ENCODE peak calls at places on chromosome 11, in four cellular contexts. E is right atrium auricular region, Q is heart right ventricle, V is BE2C. J is an unnamed sample.

GRCh38 chr11:77411238-77411637 is 62.7 kb downstream of the PAK1 start:
- DNase-seq in Q (peak; percentile 6), E (no peak), V (no peak), J (no peak)

GRCh38 chr11:12410006-12410728 is 32.8 kb downstream of the PARVA start:
- DNase-seq in E (no peak), Q (no peak), V (peak; percentile 49), J (no peak)

GRCh38 chr11:83910135-83910534 is 624.0 kb upstream of the CCDC90B start:
- DNase-seq in Q (no peak), E (no peak), V (no peak), J (no peak)

GRCh38 chr11:111846640-111847039 is 24.7 kb downstream of the ALG9 start:
- DNase-seq in V (no peak), E (no peak), Q (no peak), J (no peak)

GRCh38 chr11:102924851-102925380 is 30.6 kb downstream of the MMP13 start:
- DNase-seq in E (no peak), Q (no peak), V (no peak), J (peak; percentile 15)

GRCh38 chr11:16001899-16002426 is 354.4 kb downstream of the SOX6 start:
- DNase-seq in E (no peak), Q (no peak), V (no peak), J (peak; percentile 98)

GRCh38 chr11:12831471-12832202 is 157.4 kb downstream of the TEAD1 start:
- DNase-seq in V (no peak), E (no peak), Q (no peak), J (no peak)

GRCh38 chr11:65498042-65498726 is 661 bp upstream of the MALAT1 start:
- DNase-seq in E (peak; percentile 68), Q (peak; percentile 66), V (no peak), J (peak; percentile 27)

GRCh38 chr11:120064341-120064740 is 73.6 kb downstream of the TRIM29 start:
- DNase-seq in V (no peak), E (peak; percentile 30), Q (no peak), J (no peak)

GRCh38 chr11:74282421-74282820 is 29.0 kb downstream of the P4HA3 start:
- DNase-seq in Q (no peak), V (no peak), E (no peak), J (no peak)

GRCh38 chr11:110331626-110332025 is 35.2 kb upstream of the RDX start:
- DNase-seq in E (no peak), V (no peak), Q (no peak), J (no peak)

GRCh38 chr11:94974178-94974577 is 669 bp downstream of the KDM4D start:
- DNase-seq in Q (no peak), E (no peak), V (no peak), J (no peak)

GRCh38 chr11:70603064-70603755 is 204.9 kb downstream of the CTTN start:
- DNase-seq in Q (no peak), E (no peak), V (no peak), J (no peak)

GRCh38 chr11:111941963-111942362 is 4.8 kb downstream of the DIXDC1 start:
- DNase-seq in E (peak; percentile 57), V (peak; percentile 63), Q (peak; percentile 62), J (no peak)

GRCh38 chr11:117931971-117932370 is 2.8 kb upstream of the TMPRSS13 start:
- DNase-seq in Q (no peak), E (no peak), V (no peak), J (no peak)

GRCh38 chr11:33307984-33308383 is 50.8 kb downstream of the HIPK3 start:
- DNase-seq in V (no peak), E (no peak), Q (no peak), J (no peak)

GRCh38 chr11:31557991-31558390 is 48.4 kb downstream of the ELP4 start:
- DNase-seq in Q (no peak), E (no peak), V (no peak), J (no peak)

GRCh38 chr11:95282337-95282751 is 51.3 kb upstream of the SESN3 start:
- DNase-seq in V (no peak), Q (no peak), E (no peak), J (no peak)

GRCh38 chr11:62857541-62857982 is 18.2 kb upstream of the WDR74 start:
- DNase-seq in E (no peak), V (no peak), Q (no peak), J (no peak)

GRCh38 chr11:16776716-16777115 is 38.3 kb downstream of the C11orf58 start:
- DNase-seq in V (no peak), Q (no peak), E (no peak), J (no peak)

GRCh38 chr11:85748455-85748891 is 62.5 kb downstream of the SYTL2 start:
- DNase-seq in V (no peak), E (no peak), Q (no peak), J (no peak)

GRCh38 chr11:31799794-31800397 is 11.2 kb downstream of the PAX6 start:
- DNase-seq in Q (no peak), V (no peak), E (peak; percentile 49), J (no peak)

GRCh38 chr11:73521621-73522020 is 76.3 kb downstream of the FAM168A start:
- DNase-seq in V (no peak), Q (no peak), E (no peak), J (no peak)

GRCh38 chr11:3169235-3169951 is 4.3 kb upstream of the OSBPL5 start:
- DNase-seq in Q (peak; percentile 62), E (no peak), V (no peak), J (no peak)

GRCh38 chr11:63764712-63765631 is 3.6 kb downstream of the ZFTA start:
- DNase-seq in Q (peak; percentile 6), E (no peak), V (no peak), J (no peak)

GRCh38 chr11:65640483-65641207 is 2.7 kb downstream of the SIPA1 start:
- DNase-seq in Q (peak; percentile 62), V (no peak), E (no peak), J (no peak)

GRCh38 chr11:43922295-43922648 is 20.2 kb upstream of the C11orf96 start:
- DNase-seq in E (no peak), Q (no peak), V (no peak), J (no peak)

GRCh38 chr11:19076744-19077589 is 16.4 kb upstream of the MRGPRX2 start:
- DNase-seq in Q (peak; percentile 34), E (no peak), V (peak; percentile 36), J (no peak)

GRCh38 chr11:124376280-124376679 is 8.0 kb downstream of the OR8B2 start:
- DNase-seq in V (no peak), Q (no peak), E (no peak), J (no peak)
- TF ChIP-seq CTCF in V (no peak), Q (no peak), E (no peak), J (no peak)

DNA sequence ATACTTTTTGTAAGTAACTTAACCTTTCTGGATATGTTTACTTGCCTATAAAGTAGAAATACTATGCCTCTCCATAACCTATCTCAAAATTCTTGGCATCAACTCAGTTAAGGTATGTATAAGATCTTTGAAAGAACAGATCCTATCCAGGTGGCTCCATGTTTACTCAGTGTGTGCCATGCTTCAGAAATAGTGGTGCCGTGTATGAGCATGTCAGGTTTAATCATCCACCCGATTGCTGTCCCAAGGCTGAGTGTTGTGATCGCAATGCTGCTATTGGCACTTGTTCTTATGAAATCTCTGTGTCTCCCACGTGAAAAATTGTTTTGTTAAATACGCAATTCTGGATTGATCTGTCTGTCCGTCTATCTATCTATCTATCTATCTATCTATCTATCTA is 85.9 kb upstream of the SNX19 start:
- DNase-seq in E (no peak), V (no peak), Q (no peak), J (no peak)
- TF ChIP-seq CTCF in E (no peak), V (no peak), Q (no peak), J (no peak)

GRCh38 chr11:8311366-8311765 is 47.7 kb upstream of the LMO1 start:
- DNase-seq in Q (no peak), V (no peak), E (no peak), J (no peak)

GRCh38 chr11:8310743-8311298 is 47.1 kb upstream of the LMO1 start:
- DNase-seq in V (no peak), Q (no peak), E (no peak), J (no peak)

GRCh38 chr11:8309311-8309710 is 45.6 kb upstream of the LMO1 start:
- DNase-seq in Q (no peak), V (no peak), E (no peak), J (no peak)

GRCh38 chr11:8307601-8308000 is 43.9 kb upstream of the LMO1 start:
- DNase-seq in Q (no peak), V (no peak), E (no peak), J (no peak)

DNA sequence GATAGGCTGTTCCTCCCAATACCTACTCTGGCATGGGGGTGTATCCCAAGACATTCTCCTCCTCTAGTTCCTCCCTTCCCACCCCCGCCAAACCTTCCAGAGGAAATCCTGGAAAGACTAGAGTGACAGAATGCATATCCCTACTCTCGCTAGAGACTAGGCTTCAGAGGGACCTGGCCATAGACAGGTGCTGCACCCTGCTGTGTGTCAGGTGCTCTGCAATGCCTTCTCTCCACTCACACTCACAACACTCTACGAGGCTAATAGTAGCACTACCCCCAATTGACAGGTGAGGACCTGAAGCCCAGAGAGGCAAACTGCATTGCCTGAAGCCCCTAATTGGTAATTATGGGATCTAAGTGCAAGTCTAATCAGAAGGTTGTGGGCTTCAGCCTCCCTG is 46.2 kb upstream of the LMO1 start:
- DNase-seq in V (no peak), Q (no peak), E (no peak), J (no peak)
- TF ChIP-seq CTCF in V (peak; percentile 43), Q (peak; percentile 36), E (peak; percentile 40), J (peak; percentile 5)

DNA sequence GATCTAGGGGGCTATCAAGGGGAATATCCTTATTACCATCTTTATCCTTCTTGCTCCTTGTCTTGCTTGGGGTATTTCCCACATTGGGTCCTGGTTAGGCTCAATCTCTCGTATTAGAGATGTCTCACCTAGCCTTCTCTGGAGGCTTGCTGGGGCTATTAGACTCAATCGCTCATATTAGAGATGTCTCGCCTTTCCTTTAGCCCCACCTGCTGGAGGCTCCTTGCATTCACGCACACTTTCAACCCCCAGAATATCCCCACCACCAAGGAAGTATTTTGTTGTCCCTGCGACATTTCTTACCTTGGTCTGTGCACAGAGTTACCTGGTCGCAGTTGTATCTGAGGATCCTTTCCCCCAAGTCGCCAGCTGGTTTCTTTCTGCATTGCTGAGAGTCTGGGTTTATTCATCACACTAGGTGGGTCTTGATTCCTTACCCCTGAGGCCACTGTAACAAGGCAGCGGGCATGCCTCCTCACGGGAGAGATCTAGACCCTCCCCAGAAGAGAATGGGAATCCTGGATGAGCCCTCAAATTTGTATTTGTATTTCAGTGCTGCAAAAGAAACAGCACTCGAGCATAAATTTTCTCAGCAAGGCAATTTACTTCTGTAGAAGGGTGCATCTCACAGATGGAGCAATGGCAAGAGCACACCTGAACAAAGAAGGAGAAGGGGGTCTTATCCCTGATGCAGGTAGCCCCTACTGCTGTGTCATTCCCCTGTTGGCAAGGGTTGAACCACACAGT is 15.9 kb upstream of the HYLS1 start:
- DNase-seq in Q (no peak), V (peak; percentile 72), E (no peak), J (no peak)
- TF ChIP-seq CTCF in Q (peak; percentile 41), V (peak; percentile 89), E (peak; percentile 58), J (peak; percentile 75)

GRCh38 chr11:27720277-27720830 is 20.1 kb upstream of the BDNF start:
- DNase-seq in V (no peak), Q (peak; percentile 40), E (no peak), J (no peak)
- TF ChIP-seq CTCF in V (peak; percentile 32), Q (no peak), E (no peak), J (peak; percentile 24)